ENCODE peak calls at places on chromosomes 11 and 22, in eight cellular contexts. X is mucosa of gallbladder; R is effector CD4-positive, alpha-beta T cell; B is sciatic nerve; Z is stimulated activated CD4-positive, alpha-beta T cell treated with anti-CD3 and anti-CD28 coated beads, Interleukin-12 subunit alpha, Interleukin-12 subunit beta, amount 100 ng/mL, for 4 hours; O is activated CD4-positive, alpha-beta T cell treated with anti-CD3 and anti-CD28 coated beads for 24 hours; U is mammary epithelial cell; D is colonic mucosa. C is an unnamed sample.

GRCh38 chr11:42631223-42631843 is 680.5 kb upstream of the API5 start:
- DNase-seq in X (no peak), R (no peak), B (no peak), Z (no peak), O (no peak), U (peak), D (no peak), C (no peak)

GRCh38 chr11:19746081-19746480 is 33.4 kb downstream of the NAV2 start:
- DNase-seq in X (no peak), R (no peak), B (no peak), Z (no peak), O (no peak), U (no peak), D (no peak), C (no peak)

GRCh38 chr11:113806403-113806802 is 26.8 kb downstream of the CLDN25 start:
- DNase-seq in X (no peak), R (no peak), B (no peak), Z (no peak), O (peak), U (peak), D (peak), C (peak)

GRCh38 chr11:120004723-120005122 is 133.2 kb downstream of the TRIM29 start:
- DNase-seq in X (peak), R (no peak), B (no peak), Z (no peak), O (no peak), U (peak), D (no peak), C (no peak)

GRCh38 chr11:45646275-45646970 is 19.0 kb downstream of the CHST1 start:
- DNase-seq in X (no peak), R (no peak), B (no peak), Z (no peak), O (no peak), U (peak), D (no peak), C (no peak)

GRCh38 chr11:116701297-116701801 is 71.4 kb downstream of the BUD13 start:
- DNase-seq in X (no peak), R (no peak), B (no peak), Z (no peak), O (no peak), U (no peak), D (no peak), C (no peak)

GRCh38 chr11:62539238-62539925 is 7.2 kb downstream of the AHNAK start:
- DNase-seq in X (peak), R (peak), B (peak), Z (no peak), O (no peak), U (peak), D (peak), C (peak)

GRCh38 chr22:27195104-27195503 is 537.7 kb downstream of the MIAT start:
- DNase-seq in X (peak), R (no peak), B (no peak), Z (no peak), O (no peak), U (no peak), D (peak), C (no peak)

GRCh38 chr22:38718414-38718813 is 12.7 kb downstream of the GTPBP1 start:
- DNase-seq in X (peak), R (no peak), B (peak), Z (no peak), O (no peak), U (peak), D (peak), C (peak)

GRCh38 chr11:82899957-82900276 is 313 bp downstream of the PRCP start:
- DNase-seq in X (no peak), R (no peak), B (no peak), Z (no peak), O (no peak), U (no peak), D (no peak), C (no peak)

GRCh38 chr22:38347181-38347943 is 30.1 kb upstream of the CSNK1E start:
- DNase-seq in X (peak), R (no peak), B (peak), Z (no peak), O (no peak), U (no peak), D (no peak), C (no peak)

GRCh38 chr11:32154275-32154674 is 63.4 kb downstream of the RCN1 start:
- DNase-seq in X (no peak), R (no peak), B (no peak), Z (no peak), O (no peak), U (peak), D (no peak), C (peak)

GRCh38 chr11:30753994-30754393 is 167.8 kb upstream of the MPPED2 start:
- DNase-seq in X (no peak), R (no peak), B (no peak), Z (no peak), O (no peak), U (no peak), D (no peak), C (no peak)

GRCh38 chr11:10473371-10473770 is 18.3 kb downstream of the AMPD3 start:
- DNase-seq in X (no peak), R (no peak), B (no peak), Z (no peak), O (no peak), U (no peak), D (no peak), C (no peak)